ENCODE peak calls at places on chromosomes 7 and 10, in four cellular contexts. W is EL, F is fibroblast of mammary gland, L is GM03348. A is an unnamed sample.

GRCh38 chr10:118116555-118117311 is 70.0 kb upstream of the RAB11FIP2 start:
- DNase-seq in F (no peak), L (no peak), W (no peak), A (no peak)

GRCh38 chr10:126469692-126470091 is 81.4 kb upstream of the ADAM12 start:
- DNase-seq in W (no peak), F (no peak), L (no peak), A (no peak)

GRCh38 chr7:24728503-24729364 is 28.5 kb downstream of the GSDME start:
- DNase-seq in F (peak), W (no peak), L (peak), A (no peak)

GRCh38 chr7:31443457-31443856 is 70.4 kb upstream of the ITPRID1 start:
- DNase-seq in W (peak), F (peak), L (peak), A (peak)

GRCh38 chr7:139572071-139572470 is 48.6 kb downstream of the CLEC2L start:
- DNase-seq in L (no peak), W (no peak), F (no peak), A (no peak)

GRCh38 chr7:130912910-130913720 is 179.1 kb upstream of the KLF14 start:
- DNase-seq in F (peak), W (peak), L (peak), A (peak)

GRCh38 chr7:142813262-142813661 is 41.6 kb upstream of the EPHB6 start:
- DNase-seq in F (peak), W (peak), L (peak), A (peak)

GRCh38 chr10:114525368-114525949 is 121.2 kb upstream of the AFAP1L2 start:
- DNase-seq in L (no peak), F (peak), W (no peak), A (no peak)

GRCh38 chr7:50664461-50664922 is 99.3 kb upstream of the DDC start:
- DNase-seq in F (peak), L (peak), W (peak), A (peak)

GRCh38 chr10:71611131-71611530 is 108.4 kb downstream of the C10orf105 start:
- DNase-seq in F (no peak), L (no peak), W (no peak), A (no peak)